ENCODE peak calls at places on chromosomes 1 and 21, in six cellular contexts. One of them, this sample, is unnamed. For H3K9me3, the result is how much of the 10 kb centered on the place peaks cover.

GRCh38 chr1:46568614-46569013 is 17.2 kb upstream of the KNCN start:
- DNase-seq in transverse colon: no peak
- DNase-seq in K562: no peak
- DNase-seq in ovary: no peak
- DNase-seq in sigmoid colon: no peak
- DNase-seq in A549: no peak
- DNase-seq in this sample: no peak

GRCh38 chr1:209710098-209710497 is 5.5 kb downstream of the HSD11B1 start:
- DNase-seq in transverse colon: no peak
- DNase-seq in ovary: no peak
- DNase-seq in K562: no peak
- DNase-seq in A549: no peak
- DNase-seq in sigmoid colon: no peak
- DNase-seq in this sample: no peak

GRCh38 chr1:25799758-25800537 is at the start of gene SELENON:
- DNase-seq in K562: peak
- DNase-seq in A549: no peak
- DNase-seq in transverse colon: peak
- DNase-seq in sigmoid colon: peak
- DNase-seq in ovary: peak
- DNase-seq in this sample: peak

GRCh38 chr1:162357681-162358266 is 18.9 kb downstream of the SPATA46 start:
- DNase-seq in transverse colon: no peak
- DNase-seq in ovary: no peak
- DNase-seq in sigmoid colon: no peak
- DNase-seq in A549: peak
- DNase-seq in K562: peak
- DNase-seq in this sample: no peak

GRCh38 chr1:59391216-59392179 is 94.6 kb downstream of the FGGY start:
- DNase-seq in A549: no peak
- DNase-seq in K562: peak
- DNase-seq in sigmoid colon: no peak
- DNase-seq in transverse colon: no peak
- DNase-seq in ovary: no peak
- DNase-seq in this sample: no peak

GRCh38 chr21:34078915-34079314 is 5.5 kb downstream of the MRPS6 start:
- DNase-seq in ovary: no peak
- DNase-seq in sigmoid colon: no peak
- DNase-seq in A549: no peak
- DNase-seq in transverse colon: peak
- DNase-seq in K562: no peak
- DNase-seq in this sample: no peak

GRCh38 chr1:26910343-26911160 is 3.2 kb downstream of the NR0B2 start:
- DNase-seq in A549: no peak
- DNase-seq in ovary: no peak
- DNase-seq in sigmoid colon: no peak
- DNase-seq in transverse colon: no peak
- DNase-seq in K562: peak
- DNase-seq in this sample: no peak

GRCh38 chr1:20698195-20698910 is 19.5 kb downstream of the KIF17 start:
- DNase-seq in ovary: no peak
- DNase-seq in transverse colon: no peak
- DNase-seq in K562: no peak
- DNase-seq in A549: peak
- DNase-seq in sigmoid colon: no peak
- DNase-seq in this sample: no peak

GRCh38 chr1:203649551-203650011 is 22.9 kb downstream of the ATP2B4 start:
- DNase-seq in K562: no peak
- DNase-seq in sigmoid colon: no peak
- DNase-seq in transverse colon: no peak
- DNase-seq in A549: no peak
- DNase-seq in ovary: no peak
- DNase-seq in this sample: no peak

GRCh38 chr1:101026394-101026788 is 807 bp upstream of the DPH5 start:
- DNase-seq in sigmoid colon: no peak
- DNase-seq in transverse colon: no peak
- DNase-seq in A549: no peak
- DNase-seq in ovary: no peak
- DNase-seq in K562: peak
- DNase-seq in this sample: no peak

GRCh38 chr1:62437273-62437945 is 560 bp downstream of the USP1 start:
- DNase-seq in K562: no peak
- DNase-seq in A549: no peak
- DNase-seq in ovary: no peak
- DNase-seq in transverse colon: no peak
- DNase-seq in sigmoid colon: peak
- DNase-seq in this sample: no peak

GRCh38 chr1:40712997-40713396 is 21.5 kb downstream of the NFYC start:
- DNase-seq in A549: no peak
- DNase-seq in sigmoid colon: no peak
- DNase-seq in ovary: no peak
- DNase-seq in transverse colon: no peak
- DNase-seq in K562: peak
- DNase-seq in this sample: no peak

GRCh38 chr1:113674591-113674990 is 84.7 kb downstream of the PHTF1 start:
- DNase-seq in K562: no peak
- DNase-seq in transverse colon: no peak
- DNase-seq in A549: peak
- DNase-seq in sigmoid colon: no peak
- DNase-seq in ovary: no peak
- DNase-seq in this sample: no peak

GRCh38 chr1:52636701-52637695 is 4.0 kb downstream of the SHISAL2A start:
- DNase-seq in A549: no peak
- DNase-seq in K562: no peak
- DNase-seq in transverse colon: peak
- DNase-seq in ovary: no peak
- DNase-seq in sigmoid colon: no peak
- DNase-seq in this sample: no peak

GRCh38 chr1:224175615-224176014 is 7.4 kb upstream of the DEGS1 start:
- DNase-seq in A549: peak
- DNase-seq in sigmoid colon: peak
- DNase-seq in K562: no peak
- DNase-seq in ovary: peak
- DNase-seq in transverse colon: no peak
- DNase-seq in this sample: no peak

GRCh38 chr1:190172636-190173410 is 304.8 kb downstream of the BRINP3 start:
- DNase-seq in transverse colon: no peak
- DNase-seq in A549: no peak
- DNase-seq in K562: no peak
- DNase-seq in sigmoid colon: no peak
- DNase-seq in ovary: no peak
- DNase-seq in this sample: no peak

GRCh38 chr1:37437058-37437457 is 37.3 kb upstream of the ZC3H12A start:
- DNase-seq in A549: no peak
- DNase-seq in K562: no peak
- DNase-seq in ovary: no peak
- DNase-seq in sigmoid colon: no peak
- DNase-seq in transverse colon: no peak
- DNase-seq in this sample: no peak

DNA sequence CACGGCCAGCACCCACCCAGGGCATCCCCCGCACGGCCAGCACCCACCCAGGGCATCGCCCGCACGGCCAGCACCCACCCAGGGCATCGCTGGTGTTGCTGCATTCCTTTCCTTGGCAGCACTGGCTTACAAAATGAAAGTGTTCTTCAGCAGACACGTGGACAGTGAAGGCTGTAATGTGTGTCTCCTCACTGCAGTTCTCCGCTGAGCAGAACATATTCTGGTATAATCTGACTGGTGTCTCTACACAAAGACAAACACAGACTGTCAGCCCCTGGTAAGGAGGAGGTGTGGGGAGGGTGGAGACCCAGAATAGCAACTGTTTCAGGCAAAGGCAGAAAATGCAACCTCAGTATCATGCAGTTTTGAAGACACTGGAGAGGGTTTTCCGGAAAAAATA is 7.3 kb downstream of the LYPD8 start:
- DNase-seq in transverse colon: no peak
- DNase-seq in ovary: no peak
- DNase-seq in A549: no peak
- DNase-seq in sigmoid colon: no peak
- DNase-seq in K562: no peak
- DNase-seq in this sample: no peak
- H3K9me3 ChIP-seq in transverse colon: under half
- H3K9me3 ChIP-seq in ovary: under half
- H3K9me3 ChIP-seq in A549: under half
- H3K9me3 ChIP-seq in sigmoid colon: under half
- H3K9me3 ChIP-seq in K562: under half
- H3K9me3 ChIP-seq in this sample: under half

DNA sequence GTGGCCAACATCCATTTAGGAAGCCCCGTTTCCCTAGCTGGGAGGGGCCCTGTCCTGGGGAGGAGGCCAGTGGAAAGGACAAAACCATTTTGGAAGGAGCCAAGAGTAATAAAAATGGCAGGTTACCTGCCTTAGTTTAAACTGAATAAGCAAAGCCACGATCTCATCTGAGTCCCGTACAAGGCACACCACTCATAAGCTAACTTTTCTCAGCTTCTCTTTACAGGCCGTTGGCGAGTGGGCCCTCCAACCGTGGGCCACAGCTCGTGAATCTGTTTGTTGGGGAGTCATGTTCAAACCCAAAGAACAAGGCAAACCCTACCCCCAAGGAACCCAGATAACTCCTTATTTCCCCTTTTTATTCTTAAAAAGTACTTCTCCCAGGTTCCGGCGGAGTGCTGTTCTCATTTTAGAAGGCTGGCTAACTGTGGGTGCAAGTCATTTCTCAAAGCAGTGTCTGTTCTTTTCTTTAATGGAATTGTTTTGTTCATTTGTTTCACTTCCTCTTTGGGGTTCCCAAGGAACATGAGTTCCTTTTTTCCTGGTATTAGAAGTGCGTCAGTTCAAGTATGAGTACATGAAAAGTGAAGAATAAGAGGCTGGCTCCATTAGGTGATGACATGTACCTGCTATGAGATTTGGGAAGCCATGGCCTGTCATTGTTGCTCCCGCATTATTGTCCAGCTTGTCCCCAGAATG is 89.0 kb downstream of the PSMG1 start:
- DNase-seq in ovary: no peak
- DNase-seq in A549: no peak
- DNase-seq in K562: no peak
- DNase-seq in sigmoid colon: no peak
- DNase-seq in transverse colon: no peak
- DNase-seq in this sample: no peak
- TF ChIP-seq EP300 in ovary: no peak
- TF ChIP-seq EP300 in A549: no peak
- TF ChIP-seq EP300 in K562: no peak
- TF ChIP-seq EP300 in sigmoid colon: no peak
- TF ChIP-seq EP300 in transverse colon: peak
- TF ChIP-seq EP300 in this sample: no peak

GRCh38 chr1:248406721-248407692 is 4.2 kb downstream of the OR2T1 start:
- DNase-seq in sigmoid colon: no peak
- DNase-seq in K562: no peak
- DNase-seq in transverse colon: no peak
- DNase-seq in A549: no peak
- DNase-seq in ovary: no peak
- DNase-seq in this sample: no peak

GRCh38 chr1:248404024-248404423 is 1.2 kb downstream of the OR2T1 start:
- DNase-seq in ovary: no peak
- DNase-seq in sigmoid colon: no peak
- DNase-seq in A549: peak
- DNase-seq in transverse colon: no peak
- DNase-seq in K562: peak
- DNase-seq in this sample: no peak

GRCh38 chr1:248402748-248403147 is at the start of gene OR2T1:
- DNase-seq in ovary: no peak
- DNase-seq in transverse colon: no peak
- DNase-seq in sigmoid colon: no peak
- DNase-seq in K562: no peak
- DNase-seq in A549: no peak
- DNase-seq in this sample: no peak
- H3K9me3 ChIP-seq in ovary: under half
- H3K9me3 ChIP-seq in transverse colon: under half
- H3K9me3 ChIP-seq in sigmoid colon: under half
- H3K9me3 ChIP-seq in K562: under half
- H3K9me3 ChIP-seq in A549: under half
- H3K9me3 ChIP-seq in this sample: under half

GRCh38 chr1:176522310-176522846 is 59.4 kb downstream of the PAPPA2 start:
- DNase-seq in sigmoid colon: no peak
- DNase-seq in A549: no peak
- DNase-seq in transverse colon: no peak
- DNase-seq in K562: no peak
- DNase-seq in ovary: no peak
- DNase-seq in this sample: no peak
- TF ChIP-seq EP300 in sigmoid colon: no peak
- TF ChIP-seq EP300 in A549: no peak
- TF ChIP-seq EP300 in transverse colon: no peak
- TF ChIP-seq EP300 in K562: no peak
- TF ChIP-seq EP300 in ovary: no peak
- TF ChIP-seq EP300 in this sample: no peak

DNA sequence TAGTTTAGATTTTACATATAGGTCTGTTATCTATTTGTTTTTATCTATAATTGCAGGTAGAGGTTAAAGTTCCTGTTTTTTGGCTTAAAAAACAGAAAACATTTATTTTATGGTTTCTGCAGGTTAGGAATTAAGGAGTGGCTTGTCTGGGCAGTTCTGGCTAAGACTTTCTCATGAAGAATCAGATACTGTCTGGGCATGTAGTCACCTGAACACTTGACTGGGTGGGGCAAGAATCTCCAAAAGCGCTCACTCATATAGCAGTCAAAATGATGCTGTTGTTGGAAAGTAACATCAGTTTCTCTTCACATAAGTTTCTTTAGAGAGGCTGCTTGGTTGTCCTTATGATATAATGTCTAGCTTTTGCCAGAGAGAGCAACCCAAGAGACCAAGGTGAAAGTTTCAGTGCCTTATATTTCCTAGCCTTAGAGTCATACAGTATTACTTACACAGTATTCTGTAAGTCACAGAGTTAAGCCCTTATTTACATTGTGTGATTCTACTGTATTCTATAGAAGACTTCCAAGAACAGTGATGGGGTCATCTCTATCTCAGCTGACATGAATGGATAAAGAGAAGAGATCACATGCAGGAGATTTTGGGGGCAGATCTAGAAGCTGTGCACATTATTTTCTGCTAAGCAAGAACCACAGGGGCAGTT is 125.4 kb upstream of the GPR52 start:
- DNase-seq in sigmoid colon: no peak
- DNase-seq in K562: no peak
- DNase-seq in transverse colon: no peak
- DNase-seq in ovary: no peak
- DNase-seq in A549: no peak
- DNase-seq in this sample: no peak
- H3K9me3 ChIP-seq in sigmoid colon: under half
- H3K9me3 ChIP-seq in K562: under half
- H3K9me3 ChIP-seq in transverse colon: under half
- H3K9me3 ChIP-seq in ovary: under half
- H3K9me3 ChIP-seq in A549: under half
- H3K9me3 ChIP-seq in this sample: under half

GRCh38 chr1:84959294-84959693 is 37.6 kb downstream of the MCOLN2 start:
- DNase-seq in transverse colon: no peak
- DNase-seq in ovary: no peak
- DNase-seq in sigmoid colon: no peak
- DNase-seq in A549: no peak
- DNase-seq in K562: no peak
- DNase-seq in this sample: no peak
- TF ChIP-seq EP300 in transverse colon: no peak
- TF ChIP-seq EP300 in ovary: no peak
- TF ChIP-seq EP300 in sigmoid colon: no peak
- TF ChIP-seq EP300 in A549: no peak
- TF ChIP-seq EP300 in K562: no peak
- TF ChIP-seq EP300 in this sample: no peak